ENCODE peak calls at places on chromosomes 1 and 21, in nine cellular contexts. One of them, this sample, is unnamed.

GRCh38 chr1:246947255-246947654 is 15.5 kb upstream of the AHCTF1 start:
- DNase-seq in activated CD4-positive, alpha-beta T cell treated with anti-CD3 and anti-CD28 coated beads, Interleukin-2, amount 10 ng/mL, durations not matched to agents 7 days and 5 days: no peak
- DNase-seq in brain microvascular endothelial cell: peak
- DNase-seq in EL: peak
- DNase-seq in HuH-7: no peak
- DNase-seq in GM20000: no peak
- DNase-seq in lung: peak
- DNase-seq in amniotic stem cell: no peak
- DNase-seq in right cardiac atrium: peak
- DNase-seq in this sample: no peak

GRCh38 chr1:111789077-111789476 is 33.4 kb downstream of the DDX20 start:
- DNase-seq in activated CD4-positive, alpha-beta T cell treated with anti-CD3 and anti-CD28 coated beads, Interleukin-2, amount 10 ng/mL, durations not matched to agents 7 days and 5 days: no peak
- DNase-seq in brain microvascular endothelial cell: no peak
- DNase-seq in EL: no peak
- DNase-seq in HuH-7: no peak
- DNase-seq in GM20000: no peak
- DNase-seq in lung: no peak
- DNase-seq in amniotic stem cell: no peak
- DNase-seq in right cardiac atrium: no peak
- DNase-seq in this sample: no peak

GRCh38 chr1:110243581-110243980 is 33.5 kb downstream of the KCNC4 start:
- DNase-seq in activated CD4-positive, alpha-beta T cell treated with anti-CD3 and anti-CD28 coated beads, Interleukin-2, amount 10 ng/mL, durations not matched to agents 7 days and 5 days: no peak
- DNase-seq in brain microvascular endothelial cell: no peak
- DNase-seq in EL: no peak
- DNase-seq in HuH-7: no peak
- DNase-seq in GM20000: no peak
- DNase-seq in lung: no peak
- DNase-seq in amniotic stem cell: no peak
- DNase-seq in right cardiac atrium: no peak
- DNase-seq in this sample: no peak

GRCh38 chr21:41071410-41071809 is 96.5 kb upstream of the BACE2 start:
- DNase-seq in activated CD4-positive, alpha-beta T cell treated with anti-CD3 and anti-CD28 coated beads, Interleukin-2, amount 10 ng/mL, durations not matched to agents 7 days and 5 days: no peak
- DNase-seq in brain microvascular endothelial cell: no peak
- DNase-seq in EL: no peak
- DNase-seq in HuH-7: no peak
- DNase-seq in GM20000: no peak
- DNase-seq in lung: no peak
- DNase-seq in amniotic stem cell: no peak
- DNase-seq in right cardiac atrium: no peak
- DNase-seq in this sample: no peak

GRCh38 chr1:231359113-231359512 is 21.0 kb downstream of the SPRTN start:
- DNase-seq in activated CD4-positive, alpha-beta T cell treated with anti-CD3 and anti-CD28 coated beads, Interleukin-2, amount 10 ng/mL, durations not matched to agents 7 days and 5 days: no peak
- DNase-seq in brain microvascular endothelial cell: peak
- DNase-seq in EL: peak
- DNase-seq in HuH-7: no peak
- DNase-seq in GM20000: no peak
- DNase-seq in lung: no peak
- DNase-seq in amniotic stem cell: no peak
- DNase-seq in right cardiac atrium: peak
- DNase-seq in this sample: peak

GRCh38 chr21:35635261-35635660 is 425.1 kb downstream of the SETD4 start:
- DNase-seq in activated CD4-positive, alpha-beta T cell treated with anti-CD3 and anti-CD28 coated beads, Interleukin-2, amount 10 ng/mL, durations not matched to agents 7 days and 5 days: no peak
- DNase-seq in brain microvascular endothelial cell: peak
- DNase-seq in EL: peak
- DNase-seq in HuH-7: no peak
- DNase-seq in GM20000: no peak
- DNase-seq in lung: no peak
- DNase-seq in amniotic stem cell: peak
- DNase-seq in right cardiac atrium: no peak
- DNase-seq in this sample: no peak

GRCh38 chr1:113868387-113869083 is 3.0 kb downstream of the PTPN22 start:
- DNase-seq in activated CD4-positive, alpha-beta T cell treated with anti-CD3 and anti-CD28 coated beads, Interleukin-2, amount 10 ng/mL, durations not matched to agents 7 days and 5 days: no peak
- DNase-seq in brain microvascular endothelial cell: no peak
- DNase-seq in EL: peak
- DNase-seq in HuH-7: no peak
- DNase-seq in GM20000: no peak
- DNase-seq in lung: no peak
- DNase-seq in amniotic stem cell: no peak
- DNase-seq in right cardiac atrium: no peak
- DNase-seq in this sample: no peak

GRCh38 chr21:43767980-43768867 is 7.9 kb downstream of the CSTB start:
- DNase-seq in activated CD4-positive, alpha-beta T cell treated with anti-CD3 and anti-CD28 coated beads, Interleukin-2, amount 10 ng/mL, durations not matched to agents 7 days and 5 days: no peak
- DNase-seq in brain microvascular endothelial cell: peak
- DNase-seq in EL: peak
- DNase-seq in HuH-7: peak
- DNase-seq in GM20000: no peak
- DNase-seq in lung: peak
- DNase-seq in amniotic stem cell: peak
- DNase-seq in right cardiac atrium: peak
- DNase-seq in this sample: no peak

GRCh38 chr1:11499825-11500331 is 20.9 kb downstream of the DISP3 start:
- DNase-seq in activated CD4-positive, alpha-beta T cell treated with anti-CD3 and anti-CD28 coated beads, Interleukin-2, amount 10 ng/mL, durations not matched to agents 7 days and 5 days: no peak
- DNase-seq in brain microvascular endothelial cell: no peak
- DNase-seq in EL: no peak
- DNase-seq in HuH-7: no peak
- DNase-seq in GM20000: no peak
- DNase-seq in lung: no peak
- DNase-seq in amniotic stem cell: no peak
- DNase-seq in right cardiac atrium: no peak
- DNase-seq in this sample: no peak

GRCh38 chr1:205913451-205914204 is 29.6 kb downstream of the SLC26A9 start:
- DNase-seq in activated CD4-positive, alpha-beta T cell treated with anti-CD3 and anti-CD28 coated beads, Interleukin-2, amount 10 ng/mL, durations not matched to agents 7 days and 5 days: no peak
- DNase-seq in brain microvascular endothelial cell: peak
- DNase-seq in EL: peak
- DNase-seq in HuH-7: no peak
- DNase-seq in GM20000: no peak
- DNase-seq in lung: peak
- DNase-seq in amniotic stem cell: no peak
- DNase-seq in right cardiac atrium: peak
- DNase-seq in this sample: no peak